ENCODE peak calls at places on chromosomes 3 and 15, in six cellular contexts. I is activated naive CD8-positive, alpha-beta T cell treated with anti-CD3 and anti-CD28 coated beads for 36 hours; E is stimulated activated CD4-positive, alpha-beta T cell treated with anti-CD3 and anti-CD28 coated beads, Interleukin-4, amount 100 ng/mL, for 24 hours; T is NCI-H460; L is HL-60; U is thoracic aorta. Z is an unnamed sample.

GRCh38 chr3:196517142-196517808 is 2.1 kb upstream of the SMCO1 start:
- DNase-seq in I (no peak), E (no peak), T (no peak), L (no peak), U (no peak), Z (no peak)

GRCh38 chr15:77716632-77717343 is 84.1 kb upstream of the LINGO1 start:
- DNase-seq in I (no peak), E (no peak), T (no peak), L (no peak), U (no peak), Z (no peak)

GRCh38 chr3:56702487-56703315 is 19.6 kb upstream of the TASOR start:
- DNase-seq in I (peak), E (peak), T (peak), L (no peak), U (no peak), Z (peak)

GRCh38 chr15:89122532-89123525 is 34.6 kb downstream of the ABHD2 start:
- DNase-seq in I (no peak), E (no peak), T (no peak), L (no peak), U (no peak), Z (no peak)

GRCh38 chr15:39429898-39430357 is 151.0 kb upstream of the THBS1 start:
- DNase-seq in I (peak), E (no peak), T (no peak), L (no peak), U (no peak), Z (no peak)

GRCh38 chr3:78483070-78483469 is 1284.7 kb downstream of the ROBO1 start:
- DNase-seq in I (no peak), E (no peak), T (no peak), L (no peak), U (no peak), Z (no peak)

GRCh38 chr3:141469712-141470111 is 17.1 kb upstream of the RASA2 start:
- DNase-seq in I (no peak), E (no peak), T (no peak), L (no peak), U (no peak), Z (no peak)

GRCh38 chr3:25960776-25961175 is 170.9 kb downstream of the OXSM start:
- DNase-seq in I (no peak), E (no peak), T (no peak), L (no peak), U (no peak), Z (no peak)

GRCh38 chr15:96333194-96334016 is 2.9 kb downstream of the NR2F2 start:
- DNase-seq in I (no peak), E (no peak), T (no peak), L (no peak), U (no peak), Z (no peak)

GRCh38 chr15:45424429-45424828 is 46.1 kb upstream of the GATM start:
- DNase-seq in I (no peak), E (no peak), T (no peak), L (no peak), U (no peak), Z (no peak)